ENCODE peak calls at places on chromosomes 11 and 22, in seven cellular contexts. One of them, this sample, is unnamed.

GRCh38 chr22:31179345-31179744 is 19.4 kb downstream of the RNF185 start:
- DNase-seq in K562: no peak
- DNase-seq in GM12878: no peak
- DNase-seq in HepG2: peak
- DNase-seq in H1: no peak
- DNase-seq in HCT116: no peak
- DNase-seq in SK-N-SH: no peak
- DNase-seq in this sample: no peak

GRCh38 chr11:129866328-129866727 is 29.1 kb downstream of the NFRKB start:
- DNase-seq in HCT116: no peak
- DNase-seq in SK-N-SH: no peak
- DNase-seq in K562: no peak
- DNase-seq in H1: no peak
- DNase-seq in GM12878: no peak
- DNase-seq in HepG2: no peak
- DNase-seq in this sample: no peak

GRCh38 chr22:43992331-43992821 is 31.7 kb upstream of the PARVB start:
- DNase-seq in K562: no peak
- DNase-seq in H1: no peak
- DNase-seq in GM12878: no peak
- DNase-seq in SK-N-SH: peak
- DNase-seq in HepG2: no peak
- DNase-seq in HCT116: no peak
- DNase-seq in this sample: no peak

GRCh38 chr11:95700471-95700817 is 89.1 kb downstream of the FAM76B start:
- DNase-seq in SK-N-SH: no peak
- DNase-seq in K562: no peak
- DNase-seq in HCT116: no peak
- DNase-seq in GM12878: no peak
- DNase-seq in HepG2: no peak
- DNase-seq in H1: no peak
- DNase-seq in this sample: no peak

GRCh38 chr11:1573847-1574255 is 1.8 kb upstream of the DUSP8 start:
- DNase-seq in K562: no peak
- DNase-seq in SK-N-SH: peak
- DNase-seq in GM12878: no peak
- DNase-seq in H1: no peak
- DNase-seq in HepG2: no peak
- DNase-seq in HCT116: peak
- DNase-seq in this sample: peak

GRCh38 chr22:42439821-42440674 is 7.8 kb upstream of the NFAM1 start:
- DNase-seq in SK-N-SH: no peak
- DNase-seq in H1: no peak
- DNase-seq in GM12878: no peak
- DNase-seq in HCT116: no peak
- DNase-seq in K562: no peak
- DNase-seq in HepG2: no peak
- DNase-seq in this sample: no peak

GRCh38 chr11:112453601-112454577 is 193.2 kb upstream of the PLET1 start:
- DNase-seq in SK-N-SH: peak
- DNase-seq in K562: peak
- DNase-seq in HCT116: peak
- DNase-seq in H1: peak
- DNase-seq in GM12878: no peak
- DNase-seq in HepG2: peak
- DNase-seq in this sample: no peak

GRCh38 chr11:126646701-126647209 is 291.3 kb downstream of the ST3GAL4 start:
- DNase-seq in K562: no peak
- DNase-seq in HepG2: no peak
- DNase-seq in HCT116: no peak
- DNase-seq in SK-N-SH: no peak
- DNase-seq in H1: no peak
- DNase-seq in GM12878: no peak
- DNase-seq in this sample: no peak

GRCh38 chr11:128550967-128551522 is 36.3 kb downstream of the ETS1 start:
- DNase-seq in HepG2: no peak
- DNase-seq in K562: no peak
- DNase-seq in SK-N-SH: no peak
- DNase-seq in H1: no peak
- DNase-seq in HCT116: no peak
- DNase-seq in GM12878: no peak
- DNase-seq in this sample: no peak

GRCh38 chr11:35214792-35215193 is 75.8 kb downstream of the CD44 start:
- DNase-seq in K562: no peak
- DNase-seq in SK-N-SH: no peak
- DNase-seq in HepG2: no peak
- DNase-seq in HCT116: peak
- DNase-seq in H1: peak
- DNase-seq in GM12878: no peak
- DNase-seq in this sample: no peak

GRCh38 chr22:20834206-20834605 is 24.4 kb downstream of the PI4KA start:
- DNase-seq in SK-N-SH: peak
- DNase-seq in K562: peak
- DNase-seq in HepG2: no peak
- DNase-seq in H1: no peak
- DNase-seq in HCT116: no peak
- DNase-seq in GM12878: no peak
- DNase-seq in this sample: no peak

GRCh38 chr11:3109434-3109833 is 52.2 kb upstream of the CARS1 start:
- DNase-seq in HCT116: no peak
- DNase-seq in SK-N-SH: peak
- DNase-seq in K562: no peak
- DNase-seq in H1: no peak
- DNase-seq in HepG2: no peak
- DNase-seq in GM12878: no peak
- DNase-seq in this sample: no peak

GRCh38 chr11:119730347-119730613 is 1.3 kb upstream of the NECTIN1 start:
- DNase-seq in GM12878: no peak
- DNase-seq in HepG2: no peak
- DNase-seq in H1: no peak
- DNase-seq in K562: no peak
- DNase-seq in SK-N-SH: no peak
- DNase-seq in HCT116: no peak
- DNase-seq in this sample: no peak

GRCh38 chr11:104700609-104701008 is 197.7 kb downstream of the CASP12 start:
- DNase-seq in SK-N-SH: no peak
- DNase-seq in HepG2: no peak
- DNase-seq in K562: no peak
- DNase-seq in H1: no peak
- DNase-seq in GM12878: no peak
- DNase-seq in HCT116: no peak
- DNase-seq in this sample: no peak

GRCh38 chr11:107590460-107591097 is 368 bp upstream of the ELMOD1 start:
- DNase-seq in SK-N-SH: no peak
- DNase-seq in HCT116: no peak
- DNase-seq in K562: no peak
- DNase-seq in GM12878: no peak
- DNase-seq in H1: no peak
- DNase-seq in HepG2: no peak
- DNase-seq in this sample: no peak

GRCh38 chr11:47589103-47589502 is 2.6 kb downstream of the FAM180B start:
- DNase-seq in HCT116: no peak
- DNase-seq in GM12878: no peak
- DNase-seq in H1: no peak
- DNase-seq in SK-N-SH: no peak
- DNase-seq in K562: no peak
- DNase-seq in HepG2: no peak
- DNase-seq in this sample: no peak

GRCh38 chr11:128261011-128261421 is 326.3 kb downstream of the ETS1 start:
- DNase-seq in K562: no peak
- DNase-seq in GM12878: no peak
- DNase-seq in HCT116: no peak
- DNase-seq in HepG2: no peak
- DNase-seq in H1: no peak
- DNase-seq in SK-N-SH: no peak
- DNase-seq in this sample: no peak

GRCh38 chr22:37819100-37819433 is 4.1 kb upstream of the GALR3 start:
- DNase-seq in HepG2: no peak
- DNase-seq in H1: no peak
- DNase-seq in SK-N-SH: no peak
- DNase-seq in GM12878: no peak
- DNase-seq in K562: no peak
- DNase-seq in HCT116: no peak
- DNase-seq in this sample: no peak

GRCh38 chr11:43012606-43013005 is 299.2 kb upstream of the API5 start:
- DNase-seq in GM12878: no peak
- DNase-seq in SK-N-SH: no peak
- DNase-seq in K562: no peak
- DNase-seq in HCT116: no peak
- DNase-seq in H1: no peak
- DNase-seq in HepG2: no peak
- DNase-seq in this sample: no peak

GRCh38 chr22:40040927-40041326 is 46.2 kb downstream of the FAM83F start:
- DNase-seq in SK-N-SH: no peak
- DNase-seq in HepG2: no peak
- DNase-seq in H1: no peak
- DNase-seq in K562: peak
- DNase-seq in HCT116: no peak
- DNase-seq in GM12878: no peak
- DNase-seq in this sample: no peak

DNA sequence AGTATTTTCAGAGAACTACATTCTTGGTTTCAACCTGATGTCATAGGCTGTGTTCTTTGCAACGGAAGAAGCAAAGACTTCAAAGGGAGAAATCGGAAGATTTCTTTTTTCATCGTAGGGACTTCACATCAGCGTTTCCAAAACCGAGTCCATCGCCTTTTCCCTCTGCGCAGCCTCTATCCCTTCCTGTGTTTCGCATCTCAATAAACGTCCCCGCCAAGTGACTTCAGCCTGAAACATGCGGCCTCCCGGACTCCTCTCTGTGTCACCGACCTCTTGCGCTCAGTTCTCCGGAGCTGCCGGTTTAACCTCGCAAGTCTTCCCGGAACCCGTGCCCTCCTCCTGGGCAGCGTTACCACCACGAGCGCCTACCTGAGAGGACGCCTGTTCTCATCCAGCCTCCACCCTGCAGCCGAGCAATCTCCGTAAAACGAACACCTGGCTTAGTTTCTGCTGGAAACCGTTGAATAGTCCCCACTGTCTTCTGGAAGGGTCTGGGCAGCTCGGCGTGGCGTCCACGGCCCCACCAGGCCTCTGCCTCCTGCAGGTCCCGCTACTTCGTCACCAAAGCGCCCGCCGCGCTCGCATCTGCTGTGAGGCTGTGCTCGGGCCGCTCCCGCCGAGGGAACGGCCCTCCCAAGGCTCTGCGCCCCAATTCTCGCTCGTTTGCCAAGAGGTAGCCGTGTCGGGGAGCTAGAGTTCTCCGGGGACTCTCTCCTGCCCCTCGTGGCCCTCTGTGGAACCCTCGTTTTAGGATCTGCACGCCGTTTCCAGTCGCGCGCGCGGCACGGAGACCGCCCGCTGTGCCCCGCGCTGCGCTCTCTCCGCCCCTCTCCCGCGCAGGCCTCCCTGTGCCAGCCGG is at the start of gene GLB1L3:
- DNase-seq in HepG2: no peak
- DNase-seq in GM12878: no peak
- DNase-seq in H1: no peak
- DNase-seq in SK-N-SH: peak
- DNase-seq in K562: peak
- DNase-seq in HCT116: no peak
- DNase-seq in this sample: no peak
- TF ChIP-seq JUND in HepG2: no peak
- TF ChIP-seq JUND in GM12878: no peak
- TF ChIP-seq JUND in H1: no peak
- TF ChIP-seq JUND in SK-N-SH: no peak
- TF ChIP-seq JUND in K562: no peak
- TF ChIP-seq JUND in HCT116: no peak
- TF ChIP-seq JUND in this sample: no peak

DNA sequence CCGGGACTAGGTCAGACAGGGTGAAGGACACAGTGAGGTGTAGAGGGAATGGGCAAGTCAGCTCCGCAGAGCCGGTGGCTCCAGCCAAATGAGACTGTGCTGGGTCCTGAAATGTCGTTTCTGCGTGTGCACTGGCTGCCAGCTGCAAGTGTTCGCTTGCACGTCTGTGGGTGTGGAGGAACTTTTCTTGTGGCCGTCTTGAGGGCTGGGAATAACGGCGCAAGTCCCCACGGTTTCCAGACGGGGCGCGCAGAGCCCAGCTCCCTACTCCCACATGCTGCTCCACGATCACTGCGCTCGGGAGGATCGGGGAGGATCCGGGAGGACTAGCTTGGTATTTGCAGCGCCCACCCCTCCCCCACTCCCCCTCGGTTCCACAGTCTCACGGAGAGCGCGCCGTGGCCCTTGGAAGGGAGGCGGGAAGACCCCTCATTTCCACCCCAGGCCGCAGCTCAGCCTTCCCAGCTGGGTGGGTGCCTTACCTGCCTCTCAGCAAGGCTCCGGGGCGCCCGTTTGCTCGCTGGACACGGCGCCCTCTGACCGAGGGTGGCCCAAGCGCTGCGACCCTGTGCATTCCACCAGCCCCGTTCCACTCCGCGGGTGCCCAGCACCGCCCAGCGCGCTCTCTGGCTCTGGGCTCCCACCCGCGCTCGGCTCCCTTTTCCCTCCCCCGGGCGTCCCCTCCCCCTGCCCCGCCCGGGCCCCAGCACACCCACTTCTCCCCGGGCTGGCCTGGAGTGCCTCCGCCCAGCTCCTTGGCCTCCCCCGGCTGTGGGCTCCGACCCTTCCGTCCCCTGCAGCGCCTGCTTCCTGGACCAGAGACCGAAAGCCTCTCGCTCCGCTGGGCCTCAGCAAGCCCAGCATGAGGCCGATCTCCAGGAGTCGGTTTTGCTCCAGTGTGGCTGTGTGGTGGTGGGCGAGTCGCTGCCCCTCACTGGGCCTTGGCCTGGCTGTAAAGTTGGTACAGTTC is at the start of gene KCNE3:
- DNase-seq in HepG2: no peak
- DNase-seq in HCT116: no peak
- DNase-seq in K562: peak
- DNase-seq in SK-N-SH: no peak
- DNase-seq in GM12878: no peak
- DNase-seq in H1: no peak
- DNase-seq in this sample: no peak
- TF ChIP-seq JUND in HepG2: no peak
- TF ChIP-seq JUND in HCT116: no peak
- TF ChIP-seq JUND in K562: no peak
- TF ChIP-seq JUND in SK-N-SH: no peak
- TF ChIP-seq JUND in GM12878: no peak
- TF ChIP-seq JUND in H1: no peak
- TF ChIP-seq JUND in this sample: no peak

DNA sequence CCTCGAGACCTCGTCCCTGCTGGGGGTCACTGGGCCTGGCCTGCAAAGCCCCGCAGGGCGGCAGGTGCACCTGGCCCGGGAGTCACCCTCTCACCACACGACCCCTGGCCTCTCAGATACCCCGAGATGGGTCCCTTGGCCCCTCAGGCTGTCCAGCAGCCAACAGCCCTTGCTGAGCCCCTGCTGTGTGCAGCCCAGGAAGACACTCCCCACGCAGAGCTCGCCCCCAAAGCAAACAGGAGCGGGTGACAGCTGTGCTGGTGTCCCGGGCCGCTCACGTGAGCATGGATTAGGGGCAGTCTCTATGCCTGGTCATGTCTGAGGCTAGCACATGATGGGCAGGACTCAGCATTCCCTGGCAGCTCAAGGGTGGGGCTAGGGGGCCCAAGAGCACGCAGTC is 31.3 kb downstream of the WNT7B start:
- DNase-seq in HCT116: no peak
- DNase-seq in HepG2: no peak
- DNase-seq in SK-N-SH: no peak
- DNase-seq in H1: no peak
- DNase-seq in GM12878: no peak
- DNase-seq in K562: no peak
- DNase-seq in this sample: no peak
- TF ChIP-seq JUND in HCT116: no peak
- TF ChIP-seq JUND in HepG2: no peak
- TF ChIP-seq JUND in SK-N-SH: no peak
- TF ChIP-seq JUND in H1: no peak
- TF ChIP-seq JUND in GM12878: no peak
- TF ChIP-seq JUND in K562: no peak
- TF ChIP-seq JUND in this sample: no peak

GRCh38 chr11:16775604-16776283 is 37.3 kb downstream of the C11orf58 start:
- DNase-seq in K562: no peak
- DNase-seq in HepG2: no peak
- DNase-seq in H1: no peak
- DNase-seq in HCT116: no peak
- DNase-seq in GM12878: no peak
- DNase-seq in SK-N-SH: no peak
- DNase-seq in this sample: no peak
- TF ChIP-seq JUND in K562: no peak
- TF ChIP-seq JUND in HepG2: no peak
- TF ChIP-seq JUND in H1: no peak
- TF ChIP-seq JUND in HCT116: no peak
- TF ChIP-seq JUND in GM12878: no peak
- TF ChIP-seq JUND in SK-N-SH: no peak
- TF ChIP-seq JUND in this sample: no peak

This sample was measured in T47D.